ENCODE peak calls at places on chromosomes 7 and 10, in nine cellular contexts. L is AG04450; T is activated T-cell treated with anti-CD3 and anti-CD28 coated beads, Interleukin-2, amount 50 U/mL, for 1 hour; J is head of caudate nucleus; U is fibroblast of gingiva; F is nucleus accumbens; W is lower leg skin; I is anterior cingulate cortex; A is T-helper 17 cell. P is an unnamed sample.

GRCh38 chr10:81730901-81731300 is 144.1 kb upstream of the NRG3 start:
- DNase-seq in U (no peak), L (no peak), A (no peak), W (no peak), J (no peak), T (no peak), I (no peak), F (no peak), P (no peak)

GRCh38 chr7:103952408-103952807 is 37.0 kb downstream of the RELN start:
- DNase-seq in F (no peak), U (no peak), T (no peak), W (no peak), L (no peak), A (no peak), J (no peak), I (no peak), P (no peak)

GRCh38 chr10:114634607-114634974 is 23.5 kb downstream of the ABLIM1 start:
- DNase-seq in F (no peak), T (no peak), A (no peak), L (peak), U (peak), I (peak), W (peak), J (peak), P (no peak)

GRCh38 chr10:54607983-54608382 is 193.0 kb downstream of the PCDH15 start:
- DNase-seq in T (no peak), U (no peak), F (no peak), I (no peak), W (no peak), J (no peak), L (no peak), A (no peak), P (no peak)

GRCh38 chr10:32104181-32104580 is 48.0 kb upstream of the KIF5B start:
- DNase-seq in U (no peak), I (no peak), W (no peak), L (no peak), F (no peak), A (no peak), T (no peak), J (no peak), P (no peak)

GRCh38 chr10:119428789-119429188 is 113.7 kb downstream of the RGS10 start:
- DNase-seq in F (no peak), T (no peak), J (no peak), I (no peak), U (no peak), W (no peak), L (no peak), A (no peak), P (no peak)

GRCh38 chr10:27783660-27784059 is 38.0 kb upstream of the MKX start:
- DNase-seq in W (no peak), F (no peak), T (peak), A (no peak), L (peak), I (no peak), U (peak), J (no peak), P (no peak)

GRCh38 chr10:34956756-34957155 is 133.4 kb downstream of the CUL2 start:
- DNase-seq in A (no peak), I (no peak), L (no peak), W (no peak), F (no peak), J (no peak), U (no peak), T (no peak), P (no peak)

GRCh38 chr10:15515207-15515606 is 144.1 kb upstream of the FAM171A1 start:
- DNase-seq in T (no peak), U (peak), A (no peak), L (no peak), F (no peak), I (peak), W (no peak), J (peak), P (no peak)

GRCh38 chr10:67883710-67884312 is 645 bp upstream of the SIRT1 start:
- DNase-seq in W (peak), J (no peak), A (no peak), T (no peak), I (no peak), L (no peak), U (peak), F (no peak), P (no peak)

GRCh38 chr10:73906524-73907447 is 4.1 kb upstream of the PLAU start:
- DNase-seq in T (no peak), W (peak), I (no peak), A (no peak), L (peak), F (no peak), J (no peak), U (peak), P (no peak)

GRCh38 chr7:44489955-44490350 is 505 bp downstream of the NUDCD3 start:
- DNase-seq in J (no peak), T (no peak), U (peak), A (no peak), F (no peak), I (no peak), L (no peak), W (peak), P (no peak)

GRCh38 chr10:96235326-96236089 is 35.9 kb downstream of the BLNK start:
- DNase-seq in T (no peak), A (no peak), U (no peak), I (no peak), W (no peak), L (no peak), J (no peak), F (no peak), P (no peak)

GRCh38 chr7:103735377-103735776 is 254.1 kb downstream of the RELN start:
- DNase-seq in L (peak), W (no peak), U (no peak), A (no peak), I (no peak), T (no peak), J (no peak), F (no peak), P (no peak)

GRCh38 chr7:1355568-1356340 is 103.5 kb downstream of the MICALL2 start:
- DNase-seq in A (no peak), W (no peak), L (no peak), F (no peak), U (no peak), J (no peak), I (no peak), T (no peak), P (no peak)

GRCh38 chr7:144019457-144019856 is 19.3 kb downstream of the OR6B1 start:
- DNase-seq in I (no peak), L (peak), W (no peak), U (peak), J (no peak), F (no peak), T (no peak), A (no peak), P (no peak)

GRCh38 chr7:69657331-69657730 is 59.1 kb downstream of the AUTS2 start:
- DNase-seq in U (no peak), W (no peak), L (no peak), F (no peak), T (no peak), A (no peak), I (no peak), J (no peak), P (no peak)

GRCh38 chr7:93164766-93165165 is 16.6 kb upstream of the SAMD9L start:
- DNase-seq in L (no peak), J (no peak), A (no peak), U (no peak), W (no peak), T (no peak), I (no peak), F (no peak), P (no peak)

GRCh38 chr10:66176772-66177171 is 749.1 kb upstream of the LRRTM3 start:
- DNase-seq in I (no peak), T (no peak), W (no peak), U (no peak), A (no peak), J (no peak), L (peak), F (no peak), P (no peak)

P was measured in esophagus squamous epithelium.